ENCODE peak calls at places on chromosomes 6 and 20, in four cellular contexts. Q is GM12878, U is GM12891, X is K562. E is an unnamed sample.

GRCh38 chr20:56316483-56316882 is 42.3 kb upstream of the FAM210B start:
- DNase-seq in Q (no peak), U (no peak), X (no peak), E (no peak)

GRCh38 chr6:145352382-145353080 is 382.8 kb downstream of the EPM2A start:
- DNase-seq in Q (no peak), U (no peak), X (no peak), E (no peak)

GRCh38 chr20:52179331-52180166 is 12.0 kb downstream of the ZFP64 start:
- DNase-seq in Q (peak; percentile 94), U (peak; percentile 61), X (no peak), E (no peak)

GRCh38 chr20:2816583-2817340 is 598 bp downstream of the TMEM239 start:
- DNase-seq in Q (no peak), U (no peak), X (no peak), E (no peak)

GRCh38 chr6:131784561-131784960 is 23.3 kb upstream of the ENPP1 start:
- DNase-seq in Q (no peak), U (no peak), X (no peak), E (no peak)

GRCh38 chr6:105851181-105851580 is 235.0 kb upstream of the PRDM1 start:
- DNase-seq in Q (no peak), U (no peak), X (no peak), E (no peak)

GRCh38 chr20:48523191-48523757 is 304.5 kb downstream of the PREX1 start:
- DNase-seq in Q (no peak), U (no peak), X (no peak), E (peak; percentile 13)

GRCh38 chr20:35992713-35993335 is 24.4 kb downstream of the CNBD2 start:
- DNase-seq in Q (peak; percentile 9), U (peak; percentile 54), X (peak; percentile 86), E (peak; percentile 54)

GRCh38 chr6:28985396-28986164 is 19.5 kb downstream of the ZNF311 start:
- DNase-seq in Q (no peak), U (no peak), X (peak; percentile 32), E (no peak)

GRCh38 chr6:44221291-44221960 is 2.0 kb upstream of the SLC29A1 start:
- DNase-seq in Q (no peak), U (peak; percentile 75), X (peak; percentile 71), E (peak; percentile 89)

GRCh38 chr6:44217332-44218143 is 812 bp downstream of the MYMX start:
- DNase-seq in Q (no peak), U (no peak), X (no peak), E (no peak)

GRCh38 chr6:44220913-44221290 is 2.5 kb upstream of the SLC29A1 start:
- DNase-seq in Q (no peak), U (no peak), X (no peak), E (no peak)

GRCh38 chr6:44219815-44220784 is 3.3 kb upstream of the SLC29A1 start:
- DNase-seq in Q (no peak), U (no peak), X (no peak), E (no peak)

GRCh38 chr6:44219053-44219814 is 2.5 kb downstream of the MYMX start:
- DNase-seq in Q (no peak), U (peak; percentile 78), X (peak; percentile 90), E (no peak)
- TF ChIP-seq SPI1 in Q (no peak), U (no peak), X (no peak), E (no peak)

GRCh38 chr6:40247516-40248115 is 313.4 kb upstream of the MOCS1 start:
- DNase-seq in Q (no peak), U (no peak), X (no peak), E (no peak)
- TF ChIP-seq SPI1 in Q (no peak), U (no peak), X (no peak), E (no peak)

GRCh38 chr20:23340524-23340923 is 10.1 kb upstream of the NXT1 start:
- DNase-seq in Q (no peak), U (peak; percentile 44), X (peak; percentile 26), E (no peak)
- TF ChIP-seq SPI1 in Q (no peak), U (no peak), X (no peak), E (no peak)

DNA sequence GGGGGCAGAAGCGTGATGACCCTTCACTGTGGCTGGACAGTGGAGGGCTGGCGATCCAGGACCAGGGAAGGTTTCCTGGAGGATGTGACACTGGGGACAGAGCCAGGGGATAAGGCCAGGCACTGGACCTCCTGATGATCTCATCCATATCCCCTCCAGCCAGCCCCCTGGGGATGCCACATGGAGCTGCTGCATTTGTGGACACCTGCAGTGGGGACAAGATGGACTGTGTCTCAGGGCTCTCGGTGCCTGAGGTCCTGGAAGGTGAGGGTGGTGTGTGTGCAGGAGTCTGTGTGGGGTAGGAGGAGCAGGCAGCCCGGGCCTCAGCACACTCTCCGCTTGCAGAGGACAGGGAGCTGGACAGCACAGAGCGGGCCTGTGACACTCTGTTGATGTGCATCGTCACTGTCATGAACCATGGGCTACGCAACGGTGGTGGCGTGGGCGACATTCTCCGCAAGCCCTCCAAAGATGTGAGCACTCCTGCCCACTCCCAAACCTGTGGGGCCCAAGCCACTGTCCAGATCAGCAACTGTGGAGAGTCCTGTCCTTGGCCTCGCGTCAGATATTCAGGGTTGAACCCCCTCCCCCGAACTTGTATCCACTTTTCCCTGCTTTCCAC is 19.9 kb downstream of the UQCC2 start:
- DNase-seq in Q (no peak), U (no peak), X (no peak), E (no peak)
- TF ChIP-seq SPI1 in Q (no peak), U (no peak), X (no peak), E (no peak)

GRCh38 chr6:30152019-30152673 is 8.9 kb downstream of the TRIM10 start:
- DNase-seq in Q (no peak), U (no peak), X (no peak), E (no peak)

GRCh38 chr6:30154061-30154460 is 7.0 kb downstream of the TRIM10 start:
- DNase-seq in Q (no peak), U (no peak), X (no peak), E (no peak)

GRCh38 chr6:30154709-30155521 is 6.1 kb downstream of the TRIM10 start:
- DNase-seq in Q (no peak), U (no peak), X (no peak), E (peak; percentile 23)

GRCh38 chr6:30151580-30151979 is 9.4 kb downstream of the TRIM10 start:
- DNase-seq in Q (no peak), U (no peak), X (peak; percentile 34), E (no peak)

GRCh38 chr6:30152910-30153309 is 8.1 kb downstream of the TRIM10 start:
- DNase-seq in Q (no peak), U (no peak), X (no peak), E (no peak)
- TF ChIP-seq SPI1 in Q (no peak), U (no peak), X (no peak), E (no peak)

GRCh38 chr20:45826381-45827019 is 612 bp downstream of the TNNC2 start:
- DNase-seq in Q (no peak), U (no peak), X (peak; percentile 52), E (no peak)
- TF ChIP-seq SPI1 in Q (no peak), U (no peak), X (no peak), E (no peak)

GRCh38 chr20:4483481-4483880 is 238.2 kb upstream of the PRND start:
- DNase-seq in Q (no peak), U (no peak), X (no peak), E (no peak)

GRCh38 chr20:4488407-4489339 is 233.0 kb upstream of the PRND start:
- DNase-seq in Q (no peak), U (no peak), X (no peak), E (no peak)

GRCh38 chr20:4483961-4484360 is 237.7 kb upstream of the PRND start:
- DNase-seq in Q (no peak), U (no peak), X (no peak), E (no peak)

GRCh38 chr20:4482378-4482777 is 239.3 kb upstream of the PRND start:
- DNase-seq in Q (no peak), U (no peak), X (no peak), E (no peak)

GRCh38 chr20:4484431-4485057 is 237.2 kb upstream of the PRND start:
- DNase-seq in Q (no peak), U (no peak), X (no peak), E (no peak)
- TF ChIP-seq SPI1 in Q (no peak), U (no peak), X (no peak), E (no peak)

E was measured in HL-60.